ENCODE peak calls at places on chromosome 22, in ten cellular contexts. H is breast epithelium; L is CD4-positive, alpha-beta T cell; E is HL-60; U is adrenal gland; S is upper lobe of right lung; C is foreskin keratinocyte; B is aorta; I is right lobe of liver; A is naive thymus-derived CD4-positive, alpha-beta T cell. D is an unnamed sample.

GRCh38 chr22:43726296-43726695 is 85.8 kb downstream of the EFCAB6 start:
- DNase-seq in L (no peak), H (no peak), S (no peak), U (no peak), A (no peak), E (no peak), C (no peak), B (no peak), I (no peak), D (no peak)

GRCh38 chr22:27223317-27224177 is 566.2 kb downstream of the MIAT start:
- DNase-seq in C (no peak), A (no peak), L (no peak), H (no peak), U (no peak), E (no peak), I (no peak), B (no peak), S (no peak), D (no peak)

GRCh38 chr22:50551160-50551752 is 5.6 kb downstream of the KLHDC7B start:
- DNase-seq in U (no peak), A (no peak), B (no peak), I (no peak), C (no peak), H (no peak), E (no peak), L (no peak), S (peak), D (no peak)

GRCh38 chr22:40450651-40451050 is 80.3 kb downstream of the SGSM3 start:
- DNase-seq in C (no peak), L (no peak), I (no peak), S (no peak), A (no peak), U (no peak), B (no peak), H (no peak), E (no peak), D (no peak)

GRCh38 chr22:44881624-44882023 is 128.2 kb downstream of the PHF21B start:
- DNase-seq in U (no peak), L (no peak), C (no peak), I (peak), H (peak), A (no peak), E (no peak), B (peak), S (peak), D (no peak)

GRCh38 chr22:43957871-43958270 is 2.6 kb downstream of the SAMM50 start:
- DNase-seq in C (no peak), L (no peak), H (no peak), I (no peak), E (no peak), A (no peak), S (peak), U (peak), B (no peak), D (no peak)

GRCh38 chr22:27222178-27222577 is 564.8 kb downstream of the MIAT start:
- DNase-seq in S (no peak), B (no peak), E (no peak), C (no peak), U (no peak), L (no peak), A (no peak), H (no peak), I (no peak), D (no peak)

GRCh38 chr22:36660510-36660840 is 43.1 kb downstream of the CACNG2 start:
- DNase-seq in L (no peak), A (no peak), H (no peak), S (no peak), C (no peak), U (no peak), E (no peak), B (no peak), I (no peak), D (no peak)

GRCh38 chr22:39528080-39528661 is 4.4 kb downstream of the RPS19BP1 start:
- DNase-seq in E (peak), S (no peak), B (no peak), I (no peak), C (no peak), L (no peak), U (no peak), H (no peak), A (no peak), D (no peak)

GRCh38 chr22:31637938-31638618 is 23.9 kb downstream of the PISD start:
- DNase-seq in E (peak), H (no peak), B (no peak), S (no peak), C (no peak), I (no peak), L (no peak), A (no peak), U (no peak), D (no peak)

GRCh38 chr22:46044718-46045458 is 67.9 kb upstream of the WNT7B start:
- DNase-seq in H (no peak), A (peak), E (no peak), U (no peak), L (no peak), I (peak), B (peak), S (peak), C (no peak), D (no peak)

GRCh38 chr22:46042786-46043185 is 65.8 kb upstream of the WNT7B start:
- DNase-seq in A (no peak), B (peak), S (peak), U (no peak), C (no peak), I (peak), L (no peak), H (peak), E (no peak), D (no peak)

GRCh38 chr22:46043339-46043738 is 66.4 kb upstream of the WNT7B start:
- DNase-seq in I (peak), L (no peak), B (peak), H (peak), S (peak), C (no peak), A (no peak), E (no peak), U (no peak), D (no peak)

GRCh38 chr22:46045459-46046298 is 68.7 kb upstream of the WNT7B start:
- DNase-seq in I (peak), B (peak), L (no peak), C (no peak), E (no peak), H (peak), U (no peak), S (peak), A (no peak), D (peak)

DNA sequence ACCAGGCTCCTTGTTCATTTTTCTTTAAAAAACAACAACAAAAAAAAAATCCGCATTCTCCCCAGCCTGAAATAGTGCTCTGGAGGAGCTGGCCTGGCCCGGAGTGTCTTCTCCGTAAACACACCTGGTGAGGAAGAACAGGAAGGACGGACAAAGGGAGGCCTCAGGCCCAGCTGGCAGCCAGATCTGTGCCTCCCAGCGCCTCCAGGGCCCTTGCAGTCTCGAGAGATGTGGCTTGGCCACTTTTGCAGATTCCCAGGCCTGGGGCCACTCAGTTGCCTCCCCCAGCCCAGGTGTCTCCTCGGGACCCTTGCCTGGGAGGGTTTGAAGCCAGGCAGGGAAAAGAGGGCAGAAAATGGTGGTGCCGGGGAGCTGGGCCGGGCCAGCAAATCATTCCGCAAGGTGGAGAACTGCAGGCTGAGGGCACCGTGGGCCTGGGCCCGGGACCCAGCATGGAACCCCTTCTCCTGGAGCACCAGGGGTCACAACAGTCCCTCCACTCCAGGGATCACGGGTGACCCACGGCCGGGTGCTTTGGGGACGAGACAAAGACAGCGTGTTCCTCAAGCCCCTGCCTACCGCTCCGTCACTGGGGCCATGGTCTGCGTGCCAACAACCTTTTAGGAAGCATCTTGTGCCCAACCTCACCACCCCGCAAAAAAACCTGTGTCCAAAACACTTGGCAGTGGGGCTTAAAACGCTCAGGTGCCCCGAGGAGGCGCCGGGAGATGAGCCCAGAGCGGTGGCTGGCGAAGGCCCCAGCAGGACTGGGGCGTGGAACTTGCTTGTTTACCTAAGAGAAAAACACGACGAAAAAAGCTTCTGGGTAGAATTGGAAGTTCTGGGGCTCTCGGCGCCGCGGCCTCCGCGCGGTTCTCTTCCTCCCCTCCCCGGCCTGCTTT is 67.1 kb upstream of the WNT7B start:
- DNase-seq in U (no peak), E (no peak), I (peak), A (no peak), C (no peak), S (peak), H (peak), L (no peak), B (no peak), D (no peak)
- H3K27ac ChIP-seq in U (peak), E (no peak), I (peak), A (peak), C (peak), S (peak), H (peak), L (peak), B (peak), D (peak)

DNA sequence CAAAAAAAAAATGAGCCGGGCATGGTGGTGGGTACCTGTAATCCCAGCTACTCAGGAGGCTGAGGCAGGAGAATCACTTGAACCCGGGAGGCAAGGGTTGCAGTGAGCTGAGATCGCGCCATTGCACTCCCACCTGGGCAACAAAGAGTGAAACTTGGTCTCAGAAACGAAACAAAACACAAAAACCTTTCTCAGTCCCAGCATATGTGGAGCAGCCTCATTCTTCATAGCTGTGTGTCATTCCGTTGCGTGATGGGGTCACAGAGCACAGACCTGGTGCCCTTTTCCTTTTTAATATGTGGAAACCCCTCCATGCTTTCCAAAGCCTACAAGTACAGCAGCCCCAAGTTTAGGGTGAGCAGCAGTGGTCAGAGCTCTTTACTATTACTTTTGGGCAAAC is 13.7 kb downstream of the PEX26 start:
- DNase-seq in H (no peak), L (no peak), E (no peak), U (no peak), I (no peak), B (no peak), C (no peak), A (no peak), S (no peak), D (no peak)
- H3K27ac ChIP-seq in H (peak), L (no peak), E (no peak), U (peak), I (peak), B (peak), C (no peak), A (no peak), S (peak), D (no peak)

GRCh38 chr22:49418341-49418894 is 409.3 kb downstream of the BRD1 start:
- DNase-seq in B (no peak), U (no peak), S (no peak), I (no peak), H (no peak), E (no peak), C (no peak), L (no peak), A (no peak), D (no peak)
- H3K27ac ChIP-seq in B (no peak), U (no peak), S (no peak), I (no peak), H (no peak), E (no peak), C (no peak), L (no peak), A (no peak), D (no peak)

DNA sequence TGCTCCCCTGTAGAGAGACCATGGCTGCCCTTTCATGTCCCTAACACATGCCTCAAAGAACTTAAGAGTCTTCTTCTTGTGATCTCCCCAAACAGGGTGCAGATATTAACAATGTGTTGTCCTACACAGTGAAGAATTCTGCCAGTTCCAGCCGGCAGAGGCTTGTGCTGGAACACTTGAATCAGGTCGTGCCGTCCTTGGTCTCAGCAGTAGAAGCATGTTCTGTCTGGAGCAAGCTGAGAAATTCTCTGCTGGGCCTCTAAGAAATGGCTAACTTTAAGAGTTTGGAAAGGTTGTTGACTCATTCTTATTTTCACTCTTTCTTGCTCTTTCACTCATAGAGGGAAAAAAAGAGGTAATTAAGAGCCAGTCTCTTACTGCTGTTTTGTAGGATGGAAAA is 71.1 kb upstream of the SLC25A18 start:
- DNase-seq in C (no peak), B (no peak), U (no peak), E (no peak), L (no peak), I (no peak), S (no peak), A (no peak), H (no peak), D (no peak)
- H3K27ac ChIP-seq in C (no peak), B (no peak), U (no peak), E (no peak), L (no peak), I (no peak), S (no peak), A (no peak), H (no peak), D (peak)

DNA sequence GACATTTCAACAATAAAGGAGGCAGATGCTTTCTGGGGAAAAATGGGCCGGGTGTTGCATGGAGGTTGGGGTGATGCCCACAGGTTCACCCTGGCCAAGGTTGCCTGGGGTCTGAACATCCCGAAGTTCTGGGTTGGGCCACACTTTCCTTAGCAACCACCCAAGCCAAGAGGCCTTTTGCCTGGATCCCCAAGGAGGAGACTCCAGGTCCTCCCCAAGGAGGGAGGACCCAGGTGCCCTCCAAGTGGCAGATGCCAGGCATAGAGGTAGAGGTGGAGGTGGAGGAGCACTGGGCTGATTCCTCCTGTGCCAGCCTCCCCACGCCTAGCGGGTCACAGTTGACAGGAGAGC is 1.2 kb downstream of the CYB5R3 start:
- DNase-seq in I (no peak), B (no peak), S (no peak), L (no peak), A (no peak), E (no peak), H (no peak), U (no peak), C (no peak), D (no peak)
- H3K27ac ChIP-seq in I (peak), B (no peak), S (peak), L (no peak), A (peak), E (no peak), H (peak), U (peak), C (no peak), D (no peak)

DNA sequence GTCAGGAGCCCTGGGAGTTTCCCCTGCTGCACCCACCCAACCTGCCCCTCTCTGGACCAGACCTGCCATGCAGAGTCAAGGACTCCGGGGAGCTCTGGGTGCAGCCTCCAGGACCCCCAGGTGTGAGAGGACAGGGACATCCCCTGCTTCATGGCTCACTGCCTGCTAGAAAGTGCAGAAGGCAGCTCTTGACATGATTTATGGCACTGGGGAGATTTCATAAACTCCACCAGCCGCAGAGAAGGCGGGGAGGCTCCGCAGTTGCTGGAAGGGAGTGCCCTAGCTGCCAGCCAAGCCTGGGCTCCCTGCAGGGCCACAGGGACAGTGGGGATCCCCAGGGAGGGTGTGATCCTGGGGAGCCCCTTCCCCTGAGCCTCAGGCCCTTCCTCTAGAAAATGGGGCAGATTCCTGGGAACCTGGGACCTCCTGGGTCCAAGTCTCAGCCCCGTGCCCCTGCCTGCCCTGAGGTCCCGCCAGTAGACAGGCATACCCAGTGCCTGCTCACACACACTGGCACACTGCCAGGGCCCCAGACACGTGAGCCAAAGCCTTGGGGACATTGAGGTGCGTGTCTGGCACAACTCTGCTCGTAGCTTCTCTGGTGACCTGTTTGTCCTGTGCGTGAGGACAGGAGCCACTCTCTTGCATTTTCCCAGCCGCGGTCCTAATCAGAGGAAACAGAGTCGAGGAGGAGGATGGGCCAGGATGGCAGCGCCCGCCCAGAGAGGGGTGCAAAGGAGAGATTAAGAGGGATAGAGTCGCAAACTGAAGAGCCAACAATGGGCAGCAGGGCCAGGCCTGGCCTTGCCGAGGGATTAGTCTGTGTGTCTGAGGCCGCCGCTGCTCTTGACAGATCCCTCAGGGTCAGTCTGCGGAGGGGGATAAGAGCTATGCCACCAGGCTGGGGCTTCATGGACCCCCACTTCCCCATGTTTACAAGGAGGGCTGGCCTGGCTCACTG is 13.8 kb downstream of the CABP7 start:
- DNase-seq in B (no peak), A (no peak), L (no peak), I (no peak), U (peak), S (peak), H (no peak), C (no peak), E (no peak), D (no peak)
- H3K27ac ChIP-seq in B (no peak), A (no peak), L (no peak), I (no peak), U (peak), S (no peak), H (no peak), C (no peak), E (no peak), D (no peak)

GRCh38 chr22:38315801-38316339 is 1.4 kb downstream of the CSNK1E start:
- DNase-seq in A (no peak), S (no peak), L (no peak), U (no peak), C (no peak), H (no peak), I (no peak), E (peak), B (no peak), D (no peak)

GRCh38 chr22:38317995-38318715 is 922 bp upstream of the CSNK1E start:
- DNase-seq in B (peak), A (no peak), L (no peak), E (peak), H (peak), U (peak), I (no peak), C (peak), S (peak), D (no peak)

GRCh38 chr22:38314992-38315800 is 2.0 kb downstream of the CSNK1E start:
- DNase-seq in L (no peak), H (no peak), E (no peak), U (no peak), C (no peak), S (no peak), I (no peak), A (no peak), B (no peak), D (no peak)

GRCh38 chr22:38317237-38317994 is at the start of gene CSNK1E:
- DNase-seq in A (peak), C (no peak), U (peak), E (peak), I (peak), B (peak), S (peak), H (peak), L (peak), D (peak)

DNA sequence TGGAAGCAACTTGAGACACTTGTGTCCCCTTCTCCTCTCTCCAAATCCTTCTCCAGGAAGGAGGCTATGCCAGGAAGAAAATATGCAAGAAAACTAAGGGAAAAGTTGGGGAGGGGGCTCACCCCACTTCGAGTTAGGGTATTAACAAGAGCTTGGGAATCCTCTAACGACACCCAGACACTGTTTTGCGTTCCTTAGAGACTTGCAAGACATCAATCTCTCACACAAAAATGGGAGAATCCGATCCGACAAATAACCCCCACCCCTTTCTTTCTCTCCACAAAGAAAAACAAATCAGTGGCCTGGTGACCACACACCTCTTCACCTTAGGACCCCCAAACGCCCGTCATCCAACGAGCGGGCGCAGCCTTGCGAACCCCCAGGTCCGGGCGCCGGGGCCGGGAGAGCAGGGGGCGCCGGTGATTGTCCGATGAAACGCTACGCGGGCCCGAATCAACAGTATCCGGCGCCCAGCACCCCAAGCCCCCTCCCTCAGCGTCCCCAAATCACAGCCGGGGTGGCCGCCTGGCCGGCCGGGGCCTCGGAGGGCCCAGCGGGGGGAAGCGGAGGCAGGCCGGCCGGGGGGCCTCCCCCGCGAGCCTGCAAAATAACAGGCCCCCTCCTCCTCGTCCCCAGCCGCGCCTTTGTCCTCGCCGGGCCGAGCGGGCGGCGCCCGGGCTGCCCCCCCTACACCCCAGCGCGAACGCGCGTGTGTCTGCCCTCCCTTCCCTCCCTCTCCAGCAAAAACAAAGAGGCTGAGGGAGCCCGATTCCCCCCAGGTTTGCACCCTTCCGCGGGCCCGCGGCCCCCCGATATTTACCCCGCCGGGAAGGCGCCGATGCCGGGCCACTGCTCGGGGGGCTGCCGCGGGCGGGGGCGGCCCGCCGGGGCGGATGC is 645 bp downstream of the CSNK1E start:
- DNase-seq in S (peak), C (no peak), U (peak), H (peak), L (peak), A (peak), E (peak), B (peak), I (no peak), D (no peak)
- H3K27ac ChIP-seq in S (peak), C (peak), U (peak), H (peak), L (peak), A (peak), E (peak), B (peak), I (peak), D (peak)